ENCODE peak calls at places on chromosomes 7 and 10, in seven cellular contexts. Z, D, K, I, H, L and A are unnamed samples.

GRCh38 chr10:125925244-125925834 is 29.0 kb downstream of the FANK1 start:
- DNase-seq in Z (no peak), D (no peak), K (no peak), I (no peak), H (no peak), L (no peak), A (no peak)

GRCh38 chr7:44962483-44963251 is 16.1 kb downstream of the MYO1G start:
- DNase-seq in Z (peak), D (no peak), K (no peak), I (no peak), H (no peak), L (peak), A (no peak)

GRCh38 chr7:92793656-92794205 is 42.6 kb downstream of the CDK6 start:
- DNase-seq in Z (no peak), D (no peak), K (no peak), I (no peak), H (no peak), L (no peak), A (no peak)

GRCh38 chr10:67277402-67277801 is 351.6 kb downstream of the LRRTM3 start:
- DNase-seq in Z (no peak), D (no peak), K (no peak), I (no peak), H (no peak), L (no peak), A (no peak)

GRCh38 chr7:154789404-154789803 is 213.5 kb downstream of the PAXIP1 start:
- DNase-seq in Z (no peak), D (no peak), K (no peak), I (no peak), H (peak), L (no peak), A (no peak)

GRCh38 chr7:96479015-96479645 is 157.2 kb upstream of the SLC25A13 start:
- DNase-seq in Z (no peak), D (no peak), K (no peak), I (no peak), H (no peak), L (no peak), A (no peak)

GRCh38 chr10:29715296-29715695 is 80.5 kb upstream of the SVIL start:
- DNase-seq in Z (no peak), D (no peak), K (no peak), I (no peak), H (no peak), L (no peak), A (no peak)

GRCh38 chr10:97136744-97137143 is 49.0 kb downstream of the SLIT1 start:
- DNase-seq in Z (no peak), D (no peak), K (no peak), I (no peak), H (no peak), L (no peak), A (no peak)

GRCh38 chr10:96719850-96720421 is 378 bp downstream of the PIK3AP1 start:
- DNase-seq in Z (peak), D (no peak), K (peak), I (peak), H (peak), L (no peak), A (peak)

GRCh38 chr10:130179640-130180039 is 43.4 kb downstream of the GLRX3 start:
- DNase-seq in Z (no peak), D (peak), K (no peak), I (no peak), H (peak), L (peak), A (peak)

GRCh38 chr10:131531265-131532190 is 220.0 kb upstream of the TCERG1L start:
- DNase-seq in Z (no peak), D (no peak), K (no peak), I (no peak), H (no peak), L (no peak), A (no peak)

GRCh38 chr10:108112218-108112617 is 947.7 kb upstream of the SORCS1 start:
- DNase-seq in Z (no peak), D (no peak), K (no peak), I (no peak), H (no peak), L (no peak), A (peak)

GRCh38 chr10:12042409-12042796 is 206 bp downstream of the UPF2 start:
- DNase-seq in Z (peak), D (no peak), K (peak), I (no peak), H (no peak), L (no peak), A (peak)

GRCh38 chr10:51653025-51653424 is 46.4 kb downstream of the CSTF2T start:
- DNase-seq in Z (no peak), D (no peak), K (no peak), I (no peak), H (no peak), L (no peak), A (no peak)

GRCh38 chr10:71621263-71621751 is 98.3 kb downstream of the C10orf105 start:
- DNase-seq in Z (no peak), D (no peak), K (no peak), I (no peak), H (no peak), L (no peak), A (peak)

GRCh38 chr7:16063691-16064090 is 357.6 kb downstream of the CRPPA start:
- DNase-seq in Z (no peak), D (peak), K (no peak), I (no peak), H (no peak), L (no peak), A (no peak)

GRCh38 chr7:55535637-55536016 is 36.7 kb downstream of the VOPP1 start:
- DNase-seq in Z (no peak), D (no peak), K (no peak), I (no peak), H (no peak), L (no peak), A (no peak)

GRCh38 chr10:6133331-6134098 is 44.7 kb downstream of the RBM17 start:
- DNase-seq in Z (no peak), D (no peak), K (no peak), I (no peak), H (no peak), L (no peak), A (no peak)